ENCODE peak calls at places on chromosomes 5 and 9, in four cellular contexts. K is PC-3, L is lower leg skin, I is ovary. C is an unnamed sample.

GRCh38 chr5:159412284-159413046 is 82.2 kb upstream of the IL12B start:
- DNase-seq in K (no peak), I (no peak), L (peak), C (peak)

GRCh38 chr5:159038907-159039306 is 60.8 kb downstream of the EBF1 start:
- DNase-seq in K (no peak), L (no peak), I (no peak), C (no peak)

GRCh38 chr9:127444283-127444920 is 6.8 kb downstream of the RPL12 start:
- DNase-seq in L (no peak), I (no peak), K (no peak), C (no peak)

GRCh38 chr9:4048441-4048840 is 251.4 kb downstream of the GLIS3 start:
- DNase-seq in L (no peak), I (no peak), K (peak), C (peak)

GRCh38 chr9:114098021-114098659 is 952 bp downstream of the KIF12 start:
- DNase-seq in K (peak), L (no peak), I (peak), C (peak)

GRCh38 chr5:124057161-124057814 is 545.3 kb downstream of the CSNK1G3 start:
- DNase-seq in L (peak), I (no peak), K (peak), C (peak)

GRCh38 chr5:93378073-93378472 is 202.9 kb downstream of the NR2F1-AS1 start:
- DNase-seq in K (peak), I (no peak), L (no peak), C (peak)

GRCh38 chr5:73370620-73371583 is 77.7 kb downstream of the FOXD1 start:
- DNase-seq in I (no peak), K (peak), L (no peak), C (peak)

GRCh38 chr9:101705135-101705661 is 33.2 kb downstream of the GRIN3A start:
- DNase-seq in L (peak), I (peak), K (peak), C (peak)

GRCh38 chr9:94014066-94014654 is 59.0 kb upstream of the BARX1 start:
- DNase-seq in K (peak), L (no peak), I (no peak), C (peak)
- TF ChIP-seq CTCF in K (peak), L (no peak), I (no peak), C (peak)

GRCh38 chr9:99222416-99223280 is 566 bp downstream of the SEC61B start:
- DNase-seq in I (no peak), L (no peak), K (no peak), C (peak)
- TF ChIP-seq CTCF in I (no peak), L (no peak), K (no peak), C (no peak)

DNA sequence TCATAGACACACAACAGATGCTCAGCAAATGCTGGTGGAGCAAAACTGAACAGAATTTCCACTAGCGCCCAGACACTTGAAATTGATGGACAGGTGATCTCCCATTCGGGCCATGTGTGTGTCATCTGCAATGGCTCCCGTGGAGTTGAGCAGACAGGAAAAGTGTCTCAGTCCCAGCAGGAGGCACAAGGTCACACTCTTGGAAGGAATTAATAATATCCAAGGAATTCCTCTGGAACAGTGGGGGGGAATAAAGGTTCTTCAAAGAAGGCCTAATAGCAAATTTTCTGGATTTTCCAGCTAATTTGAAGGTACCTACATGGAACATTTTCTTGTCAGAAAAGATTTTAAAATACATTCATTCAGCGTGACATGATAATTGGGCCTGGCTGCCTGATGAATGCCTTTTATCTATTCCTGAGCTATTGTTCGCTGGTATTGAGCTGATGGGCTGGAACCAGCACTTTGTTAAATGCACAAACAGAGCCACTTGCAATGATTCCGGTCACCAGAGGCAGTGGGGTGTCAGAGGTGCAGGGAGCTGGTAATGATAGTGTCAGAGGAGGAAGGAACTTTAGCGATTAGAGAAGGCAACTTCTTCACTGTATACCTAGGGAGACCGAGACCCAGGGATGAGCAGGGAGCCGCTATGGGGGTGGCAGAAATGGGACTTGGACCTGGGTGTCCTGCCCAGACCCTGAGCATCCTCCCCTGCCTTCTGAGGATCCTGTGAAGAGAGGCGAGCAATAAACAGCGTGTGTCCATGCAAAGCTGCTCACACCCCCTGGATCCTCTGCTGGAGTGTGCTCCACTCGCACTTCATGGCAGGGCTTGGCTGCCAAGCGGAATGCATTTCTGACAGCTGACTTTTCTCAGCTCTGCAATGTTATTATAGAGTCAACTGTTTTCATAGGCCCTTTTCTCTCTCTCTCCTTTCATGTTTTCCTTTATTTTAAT is 31.3 kb upstream of the ALDH1B1 start:
- DNase-seq in K (no peak), L (no peak), I (no peak), C (no peak)
- TF ChIP-seq CTCF in K (no peak), L (no peak), I (no peak), C (no peak)

GRCh38 chr9:133437753-133438531 is 15.8 kb downstream of the ADAMTS13 start:
- DNase-seq in L (no peak), I (no peak), K (peak), C (peak)
- TF ChIP-seq CTCF in L (no peak), I (no peak), K (peak), C (peak)

DNA sequence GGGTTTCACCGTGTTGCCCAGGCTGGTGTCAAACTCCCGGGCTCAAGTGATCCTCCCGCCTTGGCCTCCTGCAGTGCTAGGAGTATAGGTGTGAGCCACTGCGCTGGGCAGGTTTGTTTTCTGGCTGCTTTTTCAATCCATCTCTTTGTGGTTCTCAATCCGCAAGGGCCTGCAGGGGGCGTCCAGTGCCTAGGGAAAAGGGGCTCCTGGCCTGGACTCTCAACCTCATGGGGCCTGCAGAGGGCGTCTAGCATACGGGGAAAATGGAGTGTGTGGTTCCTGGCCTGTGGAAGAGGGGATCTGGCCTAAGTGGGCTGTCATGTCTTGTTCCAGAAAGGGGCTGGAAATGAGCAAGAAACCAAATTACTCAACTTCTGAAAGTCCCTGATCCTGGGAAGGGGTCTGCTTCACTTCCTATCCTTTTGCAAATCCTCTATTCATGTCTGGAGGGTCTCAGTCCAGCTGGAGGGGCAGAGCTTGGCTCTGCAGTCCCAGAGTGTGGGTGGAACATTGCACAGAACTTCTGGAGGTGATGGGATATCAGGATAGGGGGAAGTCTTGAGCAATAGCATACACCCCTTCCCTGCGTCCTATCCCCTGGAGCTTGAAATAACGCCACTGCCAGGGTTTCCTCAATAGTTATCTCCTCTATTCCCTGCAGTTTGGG is 12.7 kb upstream of the CCL27 start:
- DNase-seq in K (peak), L (no peak), I (no peak), C (peak)
- TF ChIP-seq CTCF in K (peak), L (no peak), I (peak), C (peak)

GRCh38 chr5:13250450-13251291 is 693.8 kb downstream of the DNAH5 start:
- DNase-seq in K (peak), L (no peak), I (no peak), C (peak)
- TF ChIP-seq CTCF in K (peak), L (no peak), I (no peak), C (peak)

DNA sequence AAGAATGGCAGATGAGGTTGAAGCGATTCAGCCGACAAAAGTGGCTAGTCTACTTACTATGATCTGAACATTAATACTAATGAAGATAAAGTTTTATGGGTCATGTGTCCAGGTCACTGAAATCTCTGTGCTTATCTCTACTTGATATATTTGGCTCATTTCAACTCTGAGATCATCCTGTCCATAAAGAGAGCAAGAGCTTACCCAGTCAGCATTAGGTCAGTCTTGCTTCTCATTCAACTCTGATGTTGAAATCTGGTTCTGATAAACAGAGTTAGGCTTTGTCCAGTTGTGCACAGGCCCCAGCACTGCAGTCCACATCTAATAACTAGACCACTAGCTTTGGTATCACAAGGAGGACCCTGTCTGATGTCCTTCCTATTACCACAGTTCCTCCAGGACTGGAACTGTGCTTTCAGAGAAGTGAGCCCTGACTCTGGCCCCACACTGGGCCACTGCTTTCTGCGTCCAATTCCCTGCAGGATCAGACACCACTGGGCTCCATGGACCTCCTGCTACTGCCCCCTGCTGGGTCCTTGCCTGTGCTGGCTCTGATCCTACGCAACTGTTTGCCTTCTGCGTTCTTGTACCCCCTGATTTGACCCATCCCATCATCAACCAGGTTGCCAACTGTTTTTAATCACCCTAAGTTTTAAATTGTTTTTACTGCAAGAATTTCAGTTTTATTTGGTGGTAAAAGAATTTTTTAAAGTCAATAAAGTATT is 23.7 kb upstream of the FAM120A start:
- DNase-seq in I (no peak), L (no peak), K (no peak), C (no peak)
- TF ChIP-seq CTCF in I (no peak), L (no peak), K (peak), C (no peak)

GRCh38 chr9:30978000-30978399 is 1406.4 kb upstream of the ACO1 start:
- DNase-seq in K (no peak), I (no peak), L (no peak), C (no peak)
- TF ChIP-seq CTCF in K (no peak), I (no peak), L (no peak), C (no peak)

DNA sequence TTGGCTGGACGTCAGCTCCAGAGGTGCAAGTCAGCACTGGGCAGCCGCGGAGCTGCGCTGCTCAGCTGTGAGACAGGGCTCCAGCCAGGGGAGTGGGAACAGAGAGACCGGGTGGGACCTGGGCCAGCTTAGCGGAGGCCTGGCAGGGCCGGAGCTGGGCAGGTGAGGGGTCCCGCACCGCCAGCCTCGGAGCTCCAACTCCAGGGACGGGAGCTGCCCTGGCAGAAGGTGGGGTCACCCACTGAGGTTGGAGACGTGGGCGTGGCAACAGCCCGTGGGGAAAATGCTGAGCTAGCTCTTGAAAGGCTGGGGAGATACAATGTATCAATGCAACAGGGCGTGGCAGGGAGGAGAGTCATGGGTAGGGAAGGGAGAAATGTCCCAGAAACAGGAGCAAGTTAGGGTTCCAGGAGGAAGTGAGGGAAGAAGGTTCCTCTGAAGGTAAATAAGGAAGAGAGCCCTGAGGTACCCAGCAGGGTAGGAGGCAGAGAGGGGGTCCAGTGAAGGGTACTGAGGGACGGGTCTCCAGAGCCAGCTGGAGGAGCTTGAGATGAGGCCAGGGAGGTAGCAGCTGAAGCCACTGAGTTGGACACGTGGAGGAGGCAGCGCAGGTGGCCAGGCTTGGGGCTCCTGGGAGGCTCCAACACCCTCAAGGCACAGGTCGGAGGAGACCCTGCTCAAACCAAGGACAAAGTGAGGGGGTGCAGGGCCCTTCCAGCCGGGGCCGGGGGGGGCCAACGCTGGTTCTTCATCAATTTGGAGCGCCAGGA is 736 bp upstream of the NKD2 start:
- DNase-seq in K (no peak), I (peak), L (no peak), C (no peak)
- TF ChIP-seq CTCF in K (no peak), I (no peak), L (no peak), C (no peak)

C was measured in epithelial cell of esophagus.